ENCODE peak calls at places on chromosomes 5 and 9, in four cellular contexts. V is cardiac fibroblast, H is DND-41, S is hepatocyte. P is an unnamed sample.
A peak's percentile ranks its signal among the peaks of the same experiment; 100 is the strongest.

GRCh38 chr5:139147743-139148079 is 50.5 kb downstream of the SIL1 start:
- DNase-seq in V (peak; percentile 53), H (no peak), S (peak; percentile 33), P (no peak)

GRCh38 chr5:66828551-66829421 is 232.6 kb downstream of the MAST4 start:
- DNase-seq in V (peak; percentile 92), H (no peak), S (peak; percentile 83), P (peak; percentile 41)

GRCh38 chr5:1467341-1468246 is 22.4 kb upstream of the SLC6A3 start:
- DNase-seq in V (no peak), H (no peak), S (no peak), P (no peak)

GRCh38 chr5:72486371-72486770 is 20.8 kb downstream of the ZNF366 start:
- DNase-seq in V (peak; percentile 80), H (no peak), S (no peak), P (no peak)

GRCh38 chr5:73901455-73901854 is 275.5 kb downstream of the ARHGEF28 start:
- DNase-seq in V (no peak), H (no peak), S (no peak), P (no peak)

GRCh38 chr9:5269249-5269715 is 35.2 kb downstream of the RLN2 start:
- DNase-seq in V (peak; percentile 85), H (no peak), S (peak; percentile 5), P (peak; percentile 56)

GRCh38 chr5:40605295-40605958 is 74.3 kb upstream of the PTGER4 start:
- DNase-seq in V (peak; percentile 59), H (peak; percentile 55), S (no peak), P (no peak)

GRCh38 chr9:36928210-36928609 is 105.9 kb downstream of the PAX5 start:
- DNase-seq in V (no peak), H (no peak), S (no peak), P (no peak)

GRCh38 chr5:87002485-87002884 is 265.2 kb upstream of the RASA1 start:
- DNase-seq in V (no peak), H (no peak), S (no peak), P (peak; percentile 94)

GRCh38 chr5:113760486-113760885 is 247.0 kb downstream of the YTHDC2 start:
- DNase-seq in V (no peak), H (no peak), S (no peak), P (no peak)

GRCh38 chr9:77960356-77961153 is 71.1 kb downstream of the GNAQ start:
- DNase-seq in V (no peak), H (no peak), S (no peak), P (no peak)

GRCh38 chr5:79107020-79107796 is 4.4 kb upstream of the BHMT start:
- DNase-seq in V (peak; percentile 9), H (no peak), S (peak; percentile 45), P (peak; percentile 23)

GRCh38 chr5:142915840-142916424 is 145.8 kb downstream of the ARHGAP26 start:
- DNase-seq in V (peak; percentile 41), H (peak; percentile 39), S (peak; percentile 64), P (no peak)

GRCh38 chr9:18236336-18236735 is 237.6 kb upstream of the ADAMTSL1 start:
- DNase-seq in V (no peak), H (no peak), S (no peak), P (no peak)

GRCh38 chr9:121778252-121779225 is 127.1 kb downstream of the DAB2IP start:
- DNase-seq in V (no peak), H (no peak), S (no peak), P (no peak)

GRCh38 chr5:140109818-140110733 is 3.8 kb upstream of the PURA start:
- DNase-seq in V (no peak), H (no peak), S (no peak), P (no peak)

GRCh38 chr9:125700791-125701190 is 6.2 kb downstream of the MAPKAP1 start:
- DNase-seq in V (no peak), H (no peak), S (no peak), P (no peak)

GRCh38 chr5:124698774-124699173 is 47.7 kb downstream of the ZNF608 start:
- DNase-seq in V (peak; percentile 8), H (no peak), S (no peak), P (no peak)

GRCh38 chr9:33894316-33894715 is 77.4 kb downstream of the UBE2R2 start:
- DNase-seq in V (no peak), H (no peak), S (no peak), P (no peak)

GRCh38 chr9:81028504-81028903 is 660.8 kb downstream of the TLE1 start:
- DNase-seq in V (peak; percentile 96), H (no peak), S (no peak), P (peak; percentile 81)

GRCh38 chr5:36491860-36492259 is 114.5 kb upstream of the SLC1A3 start:
- DNase-seq in V (no peak), H (no peak), S (no peak), P (no peak)

GRCh38 chr5:72185717-72186388 is 78.6 kb downstream of the MAP1B start:
- DNase-seq in V (peak; percentile 64), H (no peak), S (no peak), P (no peak)

GRCh38 chr9:132670816-132671371 is 630 bp downstream of the GTF3C4 start:
- DNase-seq in V (peak; percentile 36), H (peak; percentile 55), S (peak; percentile 59), P (no peak)

GRCh38 chr9:123507992-123508391 is 152.0 kb downstream of the CRB2 start:
- DNase-seq in V (peak; percentile 21), H (no peak), S (no peak), P (no peak)

GRCh38 chr5:68343421-68343826 is 127.9 kb downstream of the PIK3R1 start:
- DNase-seq in V (peak; percentile 93), H (peak; percentile 18), S (peak; percentile 58), P (peak; percentile 90)

GRCh38 chr5:14439087-14439841 is 142.3 kb upstream of the OTULINL start:
- DNase-seq in V (no peak), H (no peak), S (no peak), P (no peak)

GRCh38 chr9:137671196-137671538 is 52.4 kb downstream of the EHMT1 start:
- DNase-seq in V (no peak), H (no peak), S (no peak), P (no peak)

GRCh38 chr9:137671721-137672120 is 52.9 kb downstream of the EHMT1 start:
- DNase-seq in V (no peak), H (no peak), S (no peak), P (no peak)

GRCh38 chr9:137672907-137673791 is 54.3 kb downstream of the EHMT1 start:
- DNase-seq in V (peak; percentile 85), H (peak; percentile 40), S (peak; percentile 85), P (peak; percentile 39)

GRCh38 chr9:137674307-137675305 is 55.8 kb downstream of the EHMT1 start:
- DNase-seq in V (no peak), H (no peak), S (no peak), P (no peak)

GRCh38 chr9:137673871-137674270 is 55.1 kb downstream of the EHMT1 start:
- DNase-seq in V (no peak), H (no peak), S (no peak), P (no peak)
- H3K4me3 ChIP-seq in V (no peak overlapping the region), H (no peak overlapping the region), S (no peak overlapping the region), P (no peak overlapping the region)

DNA sequence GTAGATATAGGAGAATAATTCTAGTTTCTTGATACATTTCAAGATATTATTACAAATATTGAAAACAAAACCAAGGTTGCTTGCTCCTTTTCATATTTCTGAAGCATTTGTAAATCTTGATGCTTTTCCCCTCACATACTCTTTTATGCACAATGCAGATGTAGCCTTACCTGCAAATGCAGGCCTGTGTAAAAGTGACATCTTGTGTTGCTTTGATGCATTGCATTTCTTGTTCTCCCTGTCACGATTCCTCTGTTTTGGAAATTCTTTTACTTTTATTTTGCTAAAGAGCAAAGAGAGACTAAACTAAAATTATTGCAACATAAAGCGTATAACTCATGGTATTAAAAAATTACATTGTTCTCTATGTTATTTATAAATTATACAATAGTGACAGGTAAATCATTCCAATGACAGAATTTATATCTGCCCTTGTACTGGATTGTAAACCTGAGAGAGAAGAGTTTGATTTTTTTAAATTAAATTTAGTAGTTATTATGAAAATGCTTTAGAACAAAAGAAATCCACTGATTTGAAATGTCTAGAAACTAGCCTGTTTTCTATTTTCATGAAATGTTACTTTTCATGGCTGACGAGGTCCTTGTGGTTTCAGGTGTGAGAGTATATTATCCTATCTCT is 970.0 kb downstream of the MAT2B start:
- DNase-seq in V (peak; percentile 73), H (no peak), S (peak; percentile 32), P (no peak)
- TF ChIP-seq CTCF in V (peak; percentile 78), H (peak; percentile 45), S (peak; percentile 77), P (peak; percentile 89)

GRCh38 chr9:83266618-83267543 is 203.9 kb upstream of the RASEF start:
- DNase-seq in V (peak; percentile 55), H (no peak), S (peak; percentile 39), P (no peak)
- H3K4me3 ChIP-seq in V (no peak overlapping the region), H (no peak overlapping the region), S (no peak overlapping the region), P (no peak overlapping the region)

DNA sequence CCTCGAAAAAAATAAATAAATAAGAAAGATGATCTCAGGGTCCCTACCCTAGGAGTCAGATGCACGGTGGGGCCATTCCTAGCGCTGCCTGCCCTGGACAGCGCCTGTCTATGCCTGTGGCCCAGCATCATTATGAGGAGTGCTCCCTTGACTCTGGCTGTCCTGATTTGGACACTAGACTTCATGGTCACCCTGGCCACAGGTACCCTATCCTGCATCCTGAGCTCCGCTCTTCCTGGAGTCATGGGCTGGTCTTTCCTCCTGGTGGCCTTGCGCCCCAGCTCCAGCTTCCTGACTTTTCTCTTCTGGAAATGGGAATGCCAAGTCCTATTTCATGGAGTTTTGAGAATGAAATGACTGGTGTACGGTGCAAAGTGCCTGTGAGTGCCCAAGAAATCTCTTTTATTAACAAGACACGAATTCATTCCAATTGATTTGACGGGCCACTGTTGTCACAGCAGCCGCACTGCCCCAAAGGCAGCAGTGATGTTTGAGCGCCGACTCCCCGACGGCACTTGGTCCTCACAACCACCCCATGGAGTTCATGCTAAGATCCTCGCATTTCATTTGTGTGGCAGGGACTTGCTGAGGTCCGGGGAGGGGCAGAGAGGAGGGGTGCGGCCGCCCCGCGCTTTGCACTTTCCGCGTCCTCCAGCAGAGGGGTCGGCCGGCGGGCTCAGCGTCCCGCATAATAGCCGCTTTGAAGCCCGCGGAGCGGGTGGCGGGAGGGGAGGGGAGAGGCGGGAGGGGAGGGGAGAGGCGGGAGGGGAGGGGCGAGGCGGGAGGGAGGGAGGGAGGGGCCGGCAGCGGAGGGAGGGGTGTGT is 453 bp upstream of the AIF1L start:
- DNase-seq in V (no peak), H (no peak), S (peak; percentile 72), P (no peak)
- TF ChIP-seq CTCF in V (no peak), H (no peak), S (peak; percentile 14), P (peak; percentile 22)